ENCODE peak calls at places on chromosomes 3 and 15, in seven cellular contexts. E, U, R, H, F, W and J are unnamed samples. For H3K4me1, the result is how much of the 10 kb centered on the place peaks cover.

GRCh38 chr3:143935678-143936077 is 35.9 kb upstream of the DIPK2A start:
- DNase-seq in E (no peak), W (no peak), R (no peak), H (no peak), F (no peak), U (no peak), J (no peak)

GRCh38 chr15:27479232-27480140 is 508.5 kb downstream of the GABRG3 start:
- DNase-seq in H (no peak), F (no peak), W (no peak), E (no peak), U (no peak), R (no peak), J (peak)

GRCh38 chr15:37585966-37586656 is 348.3 kb upstream of the TMCO5A start:
- DNase-seq in W (no peak), R (no peak), H (no peak), U (no peak), F (no peak), E (no peak), J (no peak)

GRCh38 chr3:156750191-156750873 is 75.8 kb upstream of the LEKR1 start:
- DNase-seq in E (no peak), U (no peak), W (no peak), H (no peak), F (no peak), R (no peak), J (no peak)

GRCh38 chr3:59451041-59451763 is 401.4 kb upstream of the CFAP20DC start:
- DNase-seq in U (no peak), W (no peak), F (no peak), R (no peak), E (peak), H (no peak), J (peak)

GRCh38 chr15:42721016-42721415 is 15.9 kb downstream of the CDAN1 start:
- DNase-seq in H (peak), R (no peak), W (no peak), F (no peak), U (no peak), E (no peak), J (peak)

GRCh38 chr3:153158961-153159735 is 2.9 kb upstream of the RAP2B start:
- DNase-seq in H (no peak), R (peak), F (no peak), E (no peak), W (no peak), U (no peak), J (peak)

GRCh38 chr15:49675051-49675450 is 54.2 kb downstream of the DTWD1 start:
- DNase-seq in H (no peak), F (no peak), E (no peak), R (no peak), W (no peak), U (no peak), J (peak)

GRCh38 chr3:132650153-132650552 is 9.5 kb downstream of the ACAD11 start:
- DNase-seq in U (no peak), R (no peak), F (no peak), H (no peak), W (no peak), E (no peak), J (no peak)

GRCh38 chr3:79317551-79318518 is 450.0 kb downstream of the ROBO1 start:
- DNase-seq in F (no peak), U (no peak), R (no peak), W (no peak), E (no peak), H (no peak), J (no peak)

GRCh38 chr3:115693868-115694267 is 70.6 kb downstream of the GAP43 start:
- DNase-seq in R (no peak), H (no peak), U (no peak), W (no peak), F (no peak), E (no peak), J (no peak)

GRCh38 chr15:33067456-33067855 is 127.1 kb downstream of the FMN1 start:
- DNase-seq in U (no peak), H (no peak), F (no peak), W (no peak), E (no peak), R (no peak), J (no peak)

GRCh38 chr3:155908086-155908485 is 37.6 kb downstream of the GMPS start:
- DNase-seq in U (no peak), H (no peak), R (no peak), E (no peak), W (no peak), F (no peak), J (no peak)

GRCh38 chr3:143084856-143085731 is 34.5 kb upstream of the CHST2 start:
- DNase-seq in U (no peak), E (no peak), W (no peak), H (no peak), F (no peak), R (no peak), J (no peak)

GRCh38 chr3:74603292-74603691 is 11.2 kb downstream of the CNTN3 start:
- DNase-seq in U (no peak), F (no peak), E (no peak), W (no peak), H (no peak), R (no peak), J (no peak)

GRCh38 chr15:90552162-90552928 is 22.6 kb downstream of the CRTC3 start:
- DNase-seq in H (no peak), F (no peak), W (no peak), U (no peak), E (no peak), R (no peak), J (no peak)

GRCh38 chr3:133881987-133882825 is 13.5 kb downstream of the RAB6B start:
- DNase-seq in U (no peak), W (no peak), F (no peak), R (peak), E (no peak), H (no peak), J (no peak)

GRCh38 chr3:13537926-13538325 is 11.0 kb upstream of the FBLN2 start:
- DNase-seq in H (no peak), U (no peak), W (no peak), R (no peak), E (no peak), F (no peak), J (peak)

GRCh38 chr15:96887730-96888129 is 557.2 kb downstream of the NR2F2 start:
- DNase-seq in W (no peak), F (no peak), R (no peak), U (no peak), H (no peak), E (no peak), J (peak)

GRCh38 chr15:25689592-25689991 is 173.5 kb downstream of the ATP10A start:
- DNase-seq in W (no peak), H (peak), E (peak), F (no peak), U (peak), R (no peak), J (no peak)

GRCh38 chr3:72960812-72961518 is 35.6 kb upstream of the PPP4R2 start:
- DNase-seq in E (peak), F (peak), U (no peak), R (peak), H (no peak), W (peak), J (no peak)

GRCh38 chr3:167032267-167032876 is 347.7 kb downstream of the ZBBX start:
- DNase-seq in W (no peak), U (no peak), H (no peak), F (no peak), E (peak), R (peak), J (peak)

GRCh38 chr3:102529452-102529851 is 94.6 kb downstream of the ZPLD1 start:
- DNase-seq in F (peak), U (no peak), R (peak), H (no peak), W (no peak), E (peak), J (peak)

GRCh38 chr3:134485075-134485536 is 679 bp downstream of the ANAPC13 start:
- DNase-seq in F (no peak), U (no peak), R (peak), W (peak), H (peak), E (peak), J (no peak)

GRCh38 chr3:51706021-51706485 is 815 bp upstream of the GRM2 start:
- DNase-seq in R (no peak), U (no peak), H (peak), W (no peak), E (peak), F (peak), J (no peak)

GRCh38 chr3:39232859-39233258 is 40.5 kb upstream of the XIRP1 start:
- DNase-seq in R (no peak), H (no peak), W (no peak), E (no peak), U (no peak), F (no peak), J (no peak)

GRCh38 chr3:81218023-81218422 is 543.4 kb downstream of the GBE1 start:
- DNase-seq in E (no peak), H (no peak), U (no peak), R (peak), F (no peak), W (no peak), J (no peak)

GRCh38 chr3:16728762-16729745 is 123.8 kb upstream of the DAZL start:
- DNase-seq in F (no peak), R (no peak), H (no peak), W (no peak), E (no peak), U (no peak), J (peak)

GRCh38 chr15:52709172-52709979 is 30.2 kb upstream of the ATOSA start:
- DNase-seq in F (no peak), E (peak), H (peak), W (no peak), R (peak), U (peak), J (peak)

GRCh38 chr15:95812491-95812890 is 518.0 kb upstream of the NR2F2 start:
- DNase-seq in E (no peak), H (no peak), W (no peak), U (no peak), F (no peak), R (no peak), J (no peak)

GRCh38 chr3:175914785-175915184 is 1055.7 kb downstream of the NAALADL2 start:
- DNase-seq in H (no peak), F (no peak), E (no peak), U (no peak), R (no peak), W (no peak), J (no peak)

GRCh38 chr3:13080591-13080990 is 7.4 kb upstream of the IQSEC1 start:
- DNase-seq in R (no peak), W (no peak), H (no peak), U (no peak), E (no peak), F (no peak), J (no peak)

GRCh38 chr3:186964071-186964470 is 33.7 kb downstream of the ST6GAL1 start:
- DNase-seq in W (no peak), F (no peak), H (no peak), R (no peak), E (no peak), U (no peak), J (no peak)

GRCh38 chr15:99442268-99442897 is 123.4 kb upstream of the MEF2A start:
- DNase-seq in R (peak), F (peak), E (peak), H (peak), U (no peak), W (peak), J (peak)

GRCh38 chr3:142947799-142948575 is 15.5 kb downstream of the PAQR9 start:
- DNase-seq in H (no peak), F (no peak), E (no peak), R (no peak), U (no peak), W (peak), J (no peak)

GRCh38 chr3:156293566-156293965 is 173.2 kb downstream of the KCNAB1 start:
- DNase-seq in F (no peak), E (no peak), U (no peak), H (no peak), R (no peak), W (no peak), J (no peak)

GRCh38 chr3:152943645-152944044 is 108.7 kb downstream of the P2RY1 start:
- DNase-seq in R (no peak), F (no peak), U (no peak), W (no peak), E (no peak), H (no peak), J (peak)

GRCh38 chr3:40206522-40206921 is 103.0 kb upstream of the EIF1B start:
- DNase-seq in E (no peak), U (no peak), W (no peak), R (no peak), H (no peak), F (no peak), J (no peak)

DNA sequence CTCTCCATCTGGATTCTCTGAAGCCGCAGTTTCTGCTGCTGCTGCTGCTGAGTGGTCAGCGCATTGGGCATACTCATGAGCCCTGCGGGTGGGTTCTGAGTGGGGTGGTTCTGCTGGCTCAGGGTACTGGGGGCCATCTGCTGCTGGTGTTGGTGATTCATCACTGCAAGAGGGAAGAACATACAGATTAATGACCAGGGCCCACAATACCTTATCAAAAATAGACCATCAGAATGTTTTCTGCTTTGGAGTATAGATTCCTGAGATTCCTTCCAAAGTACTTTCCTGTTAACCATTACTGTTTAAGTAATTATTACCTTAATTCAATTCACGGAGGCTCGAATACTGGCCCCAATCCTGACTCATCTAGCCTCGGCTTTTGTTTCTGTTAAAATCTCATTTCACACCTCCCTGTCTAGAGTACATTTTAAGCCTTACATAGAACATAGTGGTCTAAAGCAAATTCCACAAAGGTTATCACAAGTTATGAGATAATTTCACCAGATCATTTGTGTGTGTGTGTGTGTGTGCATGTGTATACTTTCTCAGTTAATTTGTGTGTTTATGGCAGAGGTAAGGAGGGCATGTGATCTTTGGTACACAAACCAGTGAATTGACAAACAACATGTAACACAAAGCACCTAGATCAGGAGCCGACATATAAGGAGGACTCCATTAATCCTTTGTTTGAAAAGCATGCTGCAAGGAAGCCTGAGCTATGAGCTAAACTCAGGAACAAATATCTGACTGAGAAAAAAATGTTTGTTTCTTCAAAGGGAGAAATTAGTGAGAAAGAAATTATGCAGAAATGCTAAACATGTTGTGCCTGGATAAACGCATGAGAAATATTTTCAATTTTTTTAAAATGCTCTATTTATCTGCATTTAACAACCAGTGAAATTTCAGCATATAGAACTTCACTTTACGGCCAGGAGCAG is 68.1 kb downstream of the TM4SF4 start:
- DNase-seq in E (peak), R (peak), U (no peak), W (no peak), F (no peak), H (no peak), J (no peak)
- H3K4me1 ChIP-seq in E (under half), R (under half), U (under half), W (under half), F (under half), H (under half), J (under half)

DNA sequence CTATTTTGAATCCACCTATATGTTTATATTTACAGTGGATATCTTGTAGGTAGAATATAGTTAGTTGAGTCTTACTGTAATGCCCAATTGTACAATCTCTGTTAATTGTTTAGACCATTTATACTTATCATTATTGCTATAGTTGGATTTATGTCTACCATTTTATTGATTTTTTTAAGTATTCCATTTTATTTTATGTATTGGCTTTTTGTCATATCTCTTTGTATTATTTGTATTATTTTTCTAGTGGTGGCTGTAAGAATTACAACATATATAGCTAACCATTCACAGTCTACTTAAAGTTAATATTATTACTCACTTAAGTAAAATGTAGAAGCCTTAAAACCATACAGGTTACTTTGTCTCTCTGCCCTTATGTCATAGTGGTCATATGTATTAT is 46.1 kb downstream of the SLC2A2 start:
- DNase-seq in U (no peak), H (no peak), W (no peak), R (no peak), E (no peak), F (no peak), J (no peak)
- TF ChIP-seq CTCF in U (no peak), H (no peak), W (no peak), R (no peak), E (no peak), F (no peak), J (peak)

DNA sequence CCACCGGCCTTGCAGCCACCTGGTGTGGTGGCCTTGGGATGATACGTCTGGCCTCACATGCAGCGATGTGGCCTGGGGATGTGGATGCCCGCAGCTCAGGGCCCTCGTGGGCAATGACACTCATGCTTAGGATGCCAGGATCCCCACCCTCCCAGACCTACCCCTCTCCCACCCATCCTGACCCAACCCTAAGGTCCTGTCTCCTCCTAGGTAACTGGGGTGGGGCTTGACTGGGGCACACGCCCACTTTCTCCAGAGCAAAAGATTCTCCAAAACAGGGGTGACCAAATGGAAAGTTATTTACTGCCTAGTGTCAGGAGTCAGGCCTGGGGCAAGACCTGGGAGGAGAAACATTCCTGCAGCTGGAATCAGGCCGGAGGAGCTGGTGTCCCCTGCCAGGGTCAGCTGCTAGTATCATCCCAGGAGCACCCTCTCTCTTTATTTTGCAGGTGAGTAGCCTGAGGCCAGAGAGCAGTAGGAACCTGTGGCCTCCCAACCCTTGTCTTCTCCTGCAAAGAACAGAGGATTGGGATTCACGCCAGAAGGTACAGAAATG is 33.0 kb downstream of the DNAJB8 start:
- DNase-seq in H (no peak), R (no peak), W (no peak), E (no peak), U (no peak), F (no peak), J (no peak)
- H3K27ac ChIP-seq in H (no peak), R (no peak), W (no peak), E (no peak), U (no peak), F (no peak), J (no peak)

DNA sequence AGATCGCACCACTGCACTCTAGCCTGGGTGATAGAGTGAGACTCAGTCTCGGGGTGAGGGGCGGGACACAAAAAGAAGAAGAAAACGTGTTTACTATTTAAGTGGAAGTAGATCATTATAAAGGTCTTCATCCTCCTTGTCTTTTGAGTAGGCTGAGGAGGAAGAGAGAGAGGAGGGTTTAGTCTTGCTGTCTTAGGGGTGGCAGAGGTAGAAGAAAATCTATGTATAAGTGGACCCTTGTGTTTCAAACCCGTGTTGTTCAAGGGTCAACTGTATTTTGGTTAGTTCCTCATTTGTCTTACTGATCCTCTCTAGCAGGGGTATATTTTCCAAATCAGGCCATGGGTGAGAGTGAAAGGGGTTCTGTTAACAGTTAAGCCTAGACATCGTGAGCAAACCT is 40.1 kb downstream of the TRIM71 start:
- DNase-seq in W (no peak), F (no peak), E (no peak), U (no peak), H (no peak), R (no peak), J (no peak)
- H3K4me1 ChIP-seq in W (under half), F (under half), E (under half), U (under half), H (under half), R (under half), J (under half)

DNA sequence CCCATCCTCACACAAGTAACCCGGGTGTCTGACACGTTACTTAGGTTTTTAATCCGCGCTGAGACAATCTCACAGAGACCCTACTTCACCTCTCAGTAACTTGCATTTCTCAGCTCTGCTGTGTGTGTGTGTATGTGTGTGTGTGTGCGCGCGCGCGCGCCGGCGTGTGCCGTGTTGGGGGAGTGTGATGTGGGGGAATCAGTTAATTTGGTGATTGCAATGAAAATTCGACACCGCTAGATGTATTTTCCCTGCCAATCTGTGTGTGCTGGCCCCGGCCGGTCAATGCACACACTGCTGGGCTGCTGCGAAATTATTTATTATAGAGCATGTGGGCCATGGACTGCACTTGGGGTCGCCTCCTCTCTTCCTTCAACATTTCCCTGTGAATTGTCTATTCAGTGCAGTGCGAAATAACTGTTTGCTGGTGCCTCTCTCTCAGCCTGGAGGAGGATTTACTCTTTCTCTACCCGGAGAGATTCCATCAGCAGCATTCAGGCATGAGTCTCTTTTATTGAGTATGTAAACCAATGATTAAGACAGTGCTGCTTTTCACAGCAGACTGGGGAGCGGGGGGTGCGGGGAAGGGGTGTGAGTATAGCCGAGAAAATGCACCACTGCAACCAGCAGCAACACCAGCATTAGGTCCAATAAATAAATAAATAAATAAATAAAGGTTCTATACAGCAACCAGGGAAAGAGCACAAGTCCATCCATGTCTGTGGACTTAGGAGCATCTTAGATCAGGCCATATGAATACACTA is 2.9 kb downstream of the CADM2 start:
- DNase-seq in H (peak), U (no peak), F (no peak), R (no peak), W (no peak), E (no peak), J (no peak)
- TF ChIP-seq CTCF in H (no peak), U (no peak), F (no peak), R (no peak), W (no peak), E (no peak), J (no peak)

GRCh38 chr3:61701019-61701418 is 139.6 kb downstream of the PTPRG start:
- DNase-seq in R (no peak), E (no peak), H (no peak), F (no peak), W (no peak), U (no peak), J (peak)
- H3K27ac ChIP-seq in R (no peak), E (no peak), H (no peak), F (no peak), W (no peak), U (no peak), J (peak)